ENCODE peak calls at places on chromosomes 6 and 20, in six cellular contexts. Q, T, L, W, I and R are unnamed samples.

GRCh38 chr6:159399953-159400352 is 230.8 kb downstream of the FNDC1 start:
- DNase-seq in Q (no peak), I (no peak), T (no peak), W (no peak), L (no peak), R (no peak)

GRCh38 chr20:23629542-23630391 is 8.0 kb downstream of the CST3 start:
- DNase-seq in L (no peak), W (no peak), T (no peak), I (no peak), Q (no peak), R (no peak)

GRCh38 chr6:75735491-75736186 is 13.4 kb upstream of the MYO6 start:
- DNase-seq in W (no peak), Q (no peak), I (no peak), T (no peak), L (peak; percentile 30), R (no peak)

GRCh38 chr6:56808871-56809359 is 146.0 kb upstream of the BEND6 start:
- DNase-seq in T (no peak), W (no peak), L (peak; percentile 60), I (peak; percentile 69), Q (no peak), R (peak; percentile 43)

GRCh38 chr6:166707045-166707444 is 80.0 kb upstream of the RPS6KA2 start:
- DNase-seq in T (peak; percentile 50), W (peak; percentile 56), I (peak; percentile 43), Q (no peak), L (peak; percentile 17), R (peak; percentile 83)

GRCh38 chr6:34791164-34791841 is 580 bp upstream of the BLTP3A start:
- DNase-seq in I (no peak), T (peak; percentile 34), W (peak; percentile 65), L (peak; percentile 16), Q (no peak), R (peak; percentile 60)

GRCh38 chr6:15504581-15505350 is 158.1 kb downstream of the DTNBP1 start:
- DNase-seq in I (peak; percentile 94), T (no peak), L (peak; percentile 98), W (no peak), Q (peak; percentile 97), R (no peak)

GRCh38 chr6:13044896-13045295 is 283.4 kb downstream of the TBC1D7 start:
- DNase-seq in T (no peak), W (no peak), Q (no peak), I (no peak), L (peak; percentile 64), R (no peak)

GRCh38 chr6:169864148-169865030 is 113.0 kb downstream of the ERMARD start:
- DNase-seq in T (no peak), Q (no peak), I (no peak), L (no peak), W (no peak), R (no peak)

GRCh38 chr6:144840619-144841018 is 555.5 kb downstream of the UTRN start:
- DNase-seq in Q (no peak), I (no peak), W (no peak), T (no peak), L (no peak), R (no peak)

GRCh38 chr20:47466193-47466592 is 35.5 kb upstream of the NCOA3 start:
- DNase-seq in T (no peak), W (no peak), Q (no peak), I (no peak), L (peak; percentile 81), R (no peak)

GRCh38 chr20:63501818-63502670 is 3.2 kb upstream of the EEF1A2 start:
- DNase-seq in I (no peak), W (no peak), L (no peak), Q (no peak), T (peak; percentile 14), R (peak; percentile 75)

GRCh38 chr6:8530775-8531435 is 95.6 kb upstream of the SLC35B3 start:
- DNase-seq in T (no peak), W (no peak), L (no peak), Q (no peak), I (no peak), R (peak; percentile 15)

GRCh38 chr20:46963196-46963529 is 68.5 kb downstream of the EYA2 start:
- DNase-seq in T (no peak), W (no peak), L (no peak), I (no peak), Q (no peak), R (no peak)

GRCh38 chr6:15317934-15318902 is 72.3 kb downstream of the JARID2 start:
- DNase-seq in I (peak; percentile 16), T (no peak), L (no peak), W (no peak), Q (no peak), R (no peak)

GRCh38 chr6:90233994-90234393 is 62.6 kb downstream of the BACH2 start:
- DNase-seq in Q (no peak), T (no peak), W (no peak), I (no peak), L (no peak), R (no peak)

GRCh38 chr6:156777866-156778614 is 862 bp downstream of the ARID1B start:
- DNase-seq in W (peak; percentile 58), L (peak; percentile 51), I (peak; percentile 32), Q (no peak), T (peak; percentile 33), R (peak; percentile 52)

GRCh38 chr6:90286884-90287488 is 9.7 kb downstream of the BACH2 start:
- DNase-seq in Q (no peak), W (peak; percentile 17), T (peak; percentile 31), I (peak; percentile 41), L (no peak), R (peak; percentile 75)

GRCh38 chr6:6556738-6557503 is 31.6 kb upstream of the LY86 start:
- DNase-seq in I (peak; percentile 23), Q (no peak), T (peak; percentile 29), W (peak; percentile 66), L (peak; percentile 31), R (peak; percentile 48)

GRCh38 chr6:37518116-37518515 is 18.4 kb upstream of the CCDC167 start:
- DNase-seq in I (no peak), L (no peak), T (no peak), W (no peak), Q (no peak), R (no peak)

GRCh38 chr6:107114872-107115694 is at the start of gene BEND3:
- DNase-seq in L (peak; percentile 24), Q (no peak), W (peak; percentile 49), I (no peak), T (peak; percentile 40), R (peak; percentile 62)

GRCh38 chr20:38059832-38060231 is 26.3 kb downstream of the RPRD1B start:
- DNase-seq in L (no peak), T (no peak), Q (no peak), I (no peak), W (no peak), R (no peak)

GRCh38 chr20:33172781-33173180 is 4.8 kb downstream of the BPIFA2 start:
- DNase-seq in T (no peak), L (no peak), W (no peak), I (no peak), Q (no peak), R (no peak)

GRCh38 chr6:37717836-37718251 is 20.2 kb upstream of the MDGA1 start:
- DNase-seq in W (no peak), L (peak; percentile 70), T (no peak), I (peak; percentile 76), Q (no peak), R (no peak)

GRCh38 chr6:12361042-12361765 is 71.0 kb downstream of the EDN1 start:
- DNase-seq in W (no peak), T (no peak), Q (no peak), I (no peak), L (no peak), R (no peak)

GRCh38 chr20:26134606-26135005 is 438.0 kb upstream of the ZNF337 start:
- DNase-seq in I (no peak), L (no peak), Q (no peak), W (no peak), T (no peak), R (no peak)

GRCh38 chr6:117483004-117483644 is 650 bp downstream of the DCBLD1 start:
- DNase-seq in W (peak; percentile 37), I (no peak), T (peak; percentile 63), Q (no peak), L (peak; percentile 48), R (peak; percentile 78)

GRCh38 chr20:59010995-59011873 is 4.2 kb upstream of the CTSZ start:
- DNase-seq in I (peak; percentile 93), T (no peak), W (no peak), Q (peak; percentile 23), L (peak; percentile 96), R (no peak)

GRCh38 chr20:21089421-21089820 is 16.7 kb downstream of the LINC00237 start:
- DNase-seq in W (no peak), T (no peak), L (no peak), I (no peak), Q (no peak), R (no peak)

GRCh38 chr20:45695496-45695895 is 6.3 kb upstream of the WFDC13 start:
- DNase-seq in I (no peak), T (no peak), W (no peak), L (no peak), Q (no peak), R (no peak)

GRCh38 chr6:77893391-77893790 is 240.6 kb downstream of the MEI4 start:
- DNase-seq in Q (no peak), W (no peak), L (no peak), T (no peak), I (no peak), R (no peak)

GRCh38 chr6:10271982-10272381 is 142.9 kb downstream of the TFAP2A start:
- DNase-seq in W (no peak), L (no peak), T (no peak), I (no peak), Q (no peak), R (no peak)

GRCh38 chr6:16712931-16713484 is 48.3 kb downstream of the ATXN1 start:
- DNase-seq in L (peak; percentile 93), W (peak; percentile 31), I (peak; percentile 83), T (no peak), Q (peak; percentile 66), R (no peak)
- TF ChIP-seq CTCF in L (peak; percentile 59), W (peak; percentile 23), I (peak; percentile 68), T (peak; percentile 22), Q (peak; percentile 51), R (no peak)

GRCh38 chr6:119979862-119980261 is 630.3 kb upstream of the MAN1A1 start:
- DNase-seq in Q (no peak), T (no peak), L (peak; percentile 10), I (no peak), W (no peak), R (no peak)
- TF ChIP-seq CTCF in Q (no peak), T (peak; percentile 41), L (peak; percentile 47), I (peak; percentile 15), W (peak; percentile 19), R (peak; percentile 64)

GRCh38 chr6:1726341-1726763 is 116.6 kb downstream of the FOXC1 start:
- DNase-seq in W (no peak), I (no peak), T (no peak), L (no peak), Q (no peak), R (no peak)
- TF ChIP-seq CTCF in W (no peak), I (no peak), T (no peak), L (no peak), Q (no peak), R (no peak)

DNA sequence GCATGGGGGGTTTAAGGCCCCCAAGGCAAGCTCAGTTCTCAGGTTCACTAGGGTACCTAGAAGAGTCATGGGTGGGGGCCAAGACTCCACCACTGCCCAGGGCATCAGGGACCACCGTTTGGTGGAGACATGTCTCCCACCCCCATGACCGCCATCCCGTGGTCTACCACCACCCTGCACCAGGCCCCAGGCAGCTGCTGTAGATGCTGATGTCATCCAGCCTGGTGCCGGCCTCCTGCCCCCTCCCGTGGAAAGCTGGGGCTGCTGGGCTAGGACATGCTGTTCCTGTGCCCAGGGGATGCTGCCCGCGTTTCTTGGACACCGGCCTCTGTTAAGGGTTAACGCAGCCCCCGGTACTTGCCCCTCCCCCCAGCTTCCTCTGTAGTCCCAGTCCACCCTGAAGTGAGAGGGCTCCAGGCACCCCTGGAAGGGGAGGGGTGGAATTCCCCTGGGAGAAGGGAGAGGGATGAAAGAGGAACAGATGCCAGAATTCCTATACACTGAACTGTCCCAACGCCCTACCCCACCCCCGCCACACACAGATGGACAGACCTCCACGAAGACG is 587 bp downstream of the IP6K3 start:
- DNase-seq in L (peak; percentile 53), W (no peak), T (no peak), I (peak; percentile 25), Q (no peak), R (peak; percentile 62)
- TF ChIP-seq CTCF in L (peak; percentile 14), W (no peak), T (no peak), I (peak; percentile 32), Q (peak; percentile 13), R (no peak)